ENCODE peak calls at places on chromosomes 11 and 22, in eight cellular contexts. H is posterior cingulate gyrus, P is Right ventricle myocardium superior, E is activated T-cell treated with anti-CD3 and anti-CD28 coated beads for 1 hour, B is SK-N-SH, S is T-helper 9 cell, L is NCI-H1436 treated with DMSO at 0.1 percent for 48 hours, K is astrocyte of the spinal cord. A is an unnamed sample.
A peak's percentile ranks its signal among the peaks of the same experiment; 100 is the strongest.

GRCh38 chr11:64772318-64773018 is 5.9 kb downstream of the SF1 start:
- DNase-seq in H (no peak), P (no peak), E (no peak), B (no peak), S (no peak), L (no peak), K (no peak), A (no peak)

GRCh38 chr11:90364527-90364926 is 141.7 kb upstream of the CHORDC1 start:
- DNase-seq in H (no peak), P (no peak), E (no peak), B (no peak), S (no peak), L (no peak), K (no peak), A (no peak)

GRCh38 chr11:28086569-28086968 is 21.4 kb downstream of the KIF18A start:
- DNase-seq in H (no peak), P (no peak), E (no peak), B (no peak), S (no peak), L (no peak), K (peak; percentile 55), A (no peak)

GRCh38 chr11:47269829-47270305 is at the start of gene MADD:
- DNase-seq in H (peak; percentile 72), P (peak; percentile 92), E (peak; percentile 89), B (peak; percentile 98), S (peak; percentile 88), L (peak; percentile 32), K (peak; percentile 78), A (peak; percentile 88)

GRCh38 chr11:330694-331314 is 10.1 kb upstream of the IFITM3 start:
- DNase-seq in H (no peak), P (no peak), E (no peak), B (no peak), S (no peak), L (no peak), K (no peak), A (no peak)

GRCh38 chr22:22039286-22040074 is 56.9 kb upstream of the TOP3B start:
- DNase-seq in H (no peak), P (no peak), E (no peak), B (no peak), S (no peak), L (no peak), K (no peak), A (no peak)

GRCh38 chr11:3836903-3837302 is 3.9 kb downstream of the RHOG start:
- DNase-seq in H (no peak), P (peak; percentile 81), E (peak; percentile 41), B (no peak), S (peak; percentile 41), L (no peak), K (no peak), A (no peak)

GRCh38 chr11:17352925-17353227 is 1.3 kb downstream of the NCR3LG1 start:
- DNase-seq in H (no peak), P (peak; percentile 47), E (no peak), B (peak; percentile 52), S (peak; percentile 15), L (no peak), K (no peak), A (no peak)

GRCh38 chr22:29475550-29475949 is 4.5 kb upstream of the NEFH start:
- DNase-seq in H (no peak), P (no peak), E (no peak), B (no peak), S (no peak), L (peak; percentile 19), K (no peak), A (no peak)

GRCh38 chr22:47807506-47807905 is 1045.1 kb downstream of the TBC1D22A start:
- DNase-seq in H (no peak), P (no peak), E (no peak), B (no peak), S (no peak), L (no peak), K (no peak), A (no peak)

GRCh38 chr11:104891135-104891534 is 7.1 kb downstream of the CASP12 start:
- DNase-seq in H (no peak), P (no peak), E (no peak), B (no peak), S (no peak), L (no peak), K (no peak), A (no peak)

GRCh38 chr11:68584097-68584496 is 100.2 kb upstream of the GAL start:
- DNase-seq in H (peak; percentile 34), P (peak; percentile 47), E (peak; percentile 43), B (peak; percentile 55), S (peak; percentile 49), L (no peak), K (no peak), A (no peak)

GRCh38 chr11:82792822-82793569 is 59.3 kb upstream of the FAM181B start:
- DNase-seq in H (no peak), P (no peak), E (no peak), B (no peak), S (no peak), L (no peak), K (no peak), A (no peak)

GRCh38 chr22:26949193-26949592 is 291.8 kb downstream of the MIAT start:
- DNase-seq in H (no peak), P (no peak), E (no peak), B (no peak), S (no peak), L (no peak), K (no peak), A (no peak)

GRCh38 chr11:116263020-116263419 is 509.8 kb downstream of the BUD13 start:
- DNase-seq in H (no peak), P (no peak), E (no peak), B (no peak), S (no peak), L (no peak), K (no peak), A (no peak)

GRCh38 chr11:85935751-85936150 is 80.6 kb downstream of the CCDC83 start:
- DNase-seq in H (no peak), P (no peak), E (no peak), B (no peak), S (no peak), L (no peak), K (no peak), A (no peak)

GRCh38 chr11:95556342-95557151 is 233.0 kb downstream of the FAM76B start:
- DNase-seq in H (no peak), P (no peak), E (no peak), B (no peak), S (no peak), L (no peak), K (peak; percentile 68), A (no peak)

GRCh38 chr11:20617346-20617745 is 17.9 kb downstream of the SLC6A5 start:
- DNase-seq in H (no peak), P (no peak), E (no peak), B (peak; percentile 75), S (no peak), L (no peak), K (no peak), A (no peak)

GRCh38 chr11:45288395-45288794 is 2.3 kb upstream of the SYT13 start:
- DNase-seq in H (no peak), P (no peak), E (no peak), B (no peak), S (no peak), L (peak; percentile 5), K (no peak), A (no peak)

GRCh38 chr22:25829808-25830777 is 88.1 kb downstream of the MYO18B start:
- DNase-seq in H (no peak), P (no peak), E (no peak), B (no peak), S (no peak), L (no peak), K (no peak), A (no peak)

GRCh38 chr22:24497879-24498278 is 2.7 kb downstream of the UPB1 start:
- DNase-seq in H (no peak), P (no peak), E (no peak), B (no peak), S (no peak), L (no peak), K (no peak), A (no peak)

GRCh38 chr22:48491451-48491941 is 1336.2 kb downstream of the BRD1 start:
- DNase-seq in H (no peak), P (peak; percentile 31), E (no peak), B (no peak), S (no peak), L (no peak), K (no peak), A (no peak)

GRCh38 chr22:45997077-45997774 is 20.3 kb upstream of the WNT7B start:
- DNase-seq in H (peak; percentile 79), P (peak; percentile 97), E (no peak), B (no peak), S (no peak), L (no peak), K (peak; percentile 98), A (peak; percentile 51)

GRCh38 chr22:37627545-37627944 is 11.9 kb upstream of the SH3BP1 start:
- DNase-seq in H (no peak), P (peak; percentile 67), E (peak; percentile 43), B (no peak), S (peak; percentile 39), L (no peak), K (no peak), A (no peak)

GRCh38 chr11:313304-313786 is 495 bp upstream of the IFITM1 start:
- DNase-seq in H (no peak), P (peak; percentile 45), E (no peak), B (no peak), S (no peak), L (no peak), K (no peak), A (no peak)

GRCh38 chr22:39466228-39467006 is 9.6 kb downstream of the MGAT3 start:
- DNase-seq in H (no peak), P (no peak), E (no peak), B (no peak), S (no peak), L (no peak), K (no peak), A (no peak)

GRCh38 chr11:68841718-68842426 is at the start of gene CPT1A:
- DNase-seq in H (no peak), P (peak; percentile 90), E (peak; percentile 56), B (peak; percentile 94), S (peak; percentile 61), L (no peak), K (peak; percentile 61), A (peak; percentile 47)

GRCh38 chr22:22684605-22685561 is 40.5 kb downstream of the GGTLC2 start:
- DNase-seq in H (no peak), P (no peak), E (no peak), B (no peak), S (no peak), L (no peak), K (peak; percentile 42), A (peak; percentile 23)

GRCh38 chr11:118605116-118605867 is 2.1 kb upstream of the PHLDB1 start:
- DNase-seq in H (peak; percentile 31), P (peak; percentile 84), E (no peak), B (peak; percentile 78), S (no peak), L (no peak), K (peak; percentile 82), A (no peak)

GRCh38 chr22:49010086-49010863 is 817.4 kb downstream of the BRD1 start:
- DNase-seq in H (no peak), P (no peak), E (no peak), B (peak; percentile 17), S (no peak), L (no peak), K (no peak), A (no peak)

GRCh38 chr22:41772645-41773044 is 27.8 kb upstream of the CCDC134 start:
- DNase-seq in H (no peak), P (no peak), E (no peak), B (no peak), S (no peak), L (no peak), K (no peak), A (no peak)

GRCh38 chr11:20088368-20089260 is 71.7 kb downstream of the DBX1 start:
- DNase-seq in H (no peak), P (no peak), E (no peak), B (no peak), S (no peak), L (no peak), K (peak; percentile 58), A (no peak)

GRCh38 chr11:64803846-64804345 is 882 bp upstream of the MAP4K2 start:
- DNase-seq in H (no peak), P (no peak), E (no peak), B (no peak), S (no peak), L (no peak), K (no peak), A (no peak)

GRCh38 chr11:7892751-7893356 is 38.2 kb downstream of the OR10A6 start:
- DNase-seq in H (no peak), P (no peak), E (no peak), B (peak; percentile 56), S (no peak), L (no peak), K (peak; percentile 69), A (no peak)